ENCODE peak calls at places on chromosomes 6 and 20, in five cellular contexts. T, Y, G, X and I are unnamed samples.

GRCh38 chr6:166351715-166352285 is 9.5 kb upstream of the SFT2D1 start:
- DNase-seq in G (peak), T (peak), Y (no peak), X (peak), I (no peak)

GRCh38 chr6:136351518-136352106 is 62.0 kb upstream of the BCLAF1 start:
- DNase-seq in X (no peak), T (peak), G (no peak), Y (no peak), I (no peak)

GRCh38 chr6:119355157-119355556 is 5.6 kb upstream of the MAN1A1 start:
- DNase-seq in T (no peak), G (no peak), Y (no peak), X (no peak), I (no peak)

GRCh38 chr6:101597711-101598110 is 204.2 kb downstream of the GRIK2 start:
- DNase-seq in Y (no peak), G (peak), T (no peak), X (no peak), I (no peak)

GRCh38 chr6:53761036-53761435 is 33.8 kb upstream of the LRRC1 start:
- DNase-seq in T (no peak), Y (no peak), X (no peak), G (peak), I (no peak)

GRCh38 chr6:119541132-119541905 is 191.8 kb upstream of the MAN1A1 start:
- DNase-seq in Y (no peak), X (no peak), T (no peak), G (peak), I (no peak)

GRCh38 chr6:98844244-98845161 is 10.1 kb downstream of the POU3F2 start:
- DNase-seq in Y (no peak), X (no peak), G (peak), T (peak), I (no peak)

GRCh38 chr6:72446427-72446826 is 175.4 kb upstream of the KCNQ5 start:
- DNase-seq in Y (no peak), T (no peak), G (peak), X (no peak), I (no peak)

GRCh38 chr6:39776581-39776980 is 15.6 kb upstream of the DAAM2 start:
- DNase-seq in X (no peak), T (no peak), G (no peak), Y (no peak), I (no peak)

GRCh38 chr20:48052492-48052870 is 267.2 kb upstream of the SULF2 start:
- DNase-seq in Y (no peak), T (peak), G (peak), X (no peak), I (no peak)

GRCh38 chr20:46828471-46828870 is 66.2 kb upstream of the EYA2 start:
- DNase-seq in X (no peak), T (no peak), G (peak), Y (no peak), I (no peak)

GRCh38 chr20:32966881-32967781 is 37.1 kb downstream of the SUN5 start:
- DNase-seq in Y (no peak), T (no peak), X (no peak), G (no peak), I (peak)

GRCh38 chr6:122050226-122050755 is 349.2 kb upstream of the HSF2 start:
- DNase-seq in X (no peak), G (no peak), T (no peak), Y (no peak), I (no peak)

GRCh38 chr6:3301506-3301905 is 42.8 kb downstream of the PSMG4 start:
- DNase-seq in G (no peak), T (no peak), Y (no peak), X (no peak), I (no peak)

GRCh38 chr6:108452725-108453195 is 108.0 kb upstream of the FOXO3 start:
- DNase-seq in G (peak), X (no peak), Y (no peak), T (no peak), I (no peak)

GRCh38 chr6:170132561-170132991 is 158.3 kb downstream of the DLL1 start:
- DNase-seq in T (no peak), G (no peak), X (no peak), Y (no peak), I (no peak)

GRCh38 chr6:31597006-31597405 is 4.2 kb upstream of the NCR3 start:
- DNase-seq in Y (no peak), T (peak), G (peak), X (no peak), I (peak)

GRCh38 chr6:98835149-98836024 is 1.0 kb downstream of the POU3F2 start:
- DNase-seq in X (no peak), G (peak), Y (no peak), T (peak), I (no peak)